ENCODE peak calls at places on chromosomes 7 and 10, in ten cellular contexts. K is ascending aorta; F is WTC11; W is NCI-H2029; P is LoVo; U is T-cell; M is globus pallidus; Y is T-helper 9 cell; L is stimulated activated naive CD8-positive, alpha-beta T cell treated with anti-CD3 and anti-CD28 coated beads, Interleukin-15, amount 100 ng/mL, for 72 hours; I is stimulated activated CD8-positive, alpha-beta memory T cell treated with anti-CD3 and anti-CD28 coated beads, Interleukin-7, amount 100 ng/mL, for 1 hour. J is an unnamed sample.

GRCh38 chr10:22655312-22655973 is 58.9 kb downstream of the PIP4K2A start:
- DNase-seq in I (no peak), U (peak), Y (peak), W (no peak), K (no peak), L (peak), F (no peak), M (no peak), P (no peak), J (no peak)

GRCh38 chr7:31924228-31924627 is 146.0 kb downstream of the PDE1C start:
- DNase-seq in P (no peak), F (no peak), U (no peak), K (no peak), W (no peak), L (no peak), M (no peak), I (no peak), Y (no peak), J (no peak)

GRCh38 chr7:2269468-2270460 is 27.7 kb downstream of the NUDT1 start:
- DNase-seq in Y (no peak), M (no peak), W (no peak), L (no peak), F (peak), U (no peak), P (no peak), K (no peak), I (no peak), J (no peak)

GRCh38 chr10:95789928-95790327 is 34.0 kb downstream of the ENTPD1 start:
- DNase-seq in F (no peak), L (no peak), W (no peak), P (no peak), Y (no peak), M (no peak), U (no peak), I (no peak), K (no peak), J (no peak)

GRCh38 chr10:28533315-28533564 is 322 bp downstream of the WAC start:
- DNase-seq in I (no peak), W (no peak), F (no peak), M (no peak), L (no peak), Y (no peak), P (peak), K (no peak), U (no peak), J (no peak)

GRCh38 chr7:144500225-144500624 is 96.7 kb upstream of the NOBOX start:
- DNase-seq in U (no peak), P (no peak), Y (no peak), W (no peak), K (no peak), M (no peak), F (no peak), I (no peak), L (no peak), J (no peak)

GRCh38 chr10:128274938-128275337 is 148.7 kb upstream of the MKI67 start:
- DNase-seq in P (no peak), U (no peak), L (no peak), W (no peak), Y (no peak), M (peak), K (no peak), I (no peak), F (no peak), J (no peak)

GRCh38 chr7:93043393-93043985 is 74.3 kb downstream of the SAMD9 start:
- DNase-seq in I (no peak), M (no peak), U (no peak), L (no peak), W (no peak), K (no peak), P (no peak), F (peak), Y (no peak), J (no peak)

GRCh38 chr10:6199131-6199733 is 3.5 kb upstream of the PFKFB3 start:
- DNase-seq in F (no peak), P (no peak), Y (no peak), L (no peak), W (peak), K (no peak), M (no peak), U (no peak), I (no peak), J (no peak)

GRCh38 chr7:144384555-144385245 is 18.8 kb downstream of the NOBOX start:
- DNase-seq in W (no peak), Y (no peak), P (no peak), F (no peak), L (peak), M (no peak), K (no peak), U (no peak), I (no peak), J (no peak)

GRCh38 chr7:142478479-142479220 is 220.8 kb upstream of the PRSS58 start:
- DNase-seq in M (peak), P (peak), U (no peak), F (peak), K (no peak), W (no peak), Y (no peak), L (peak), I (no peak), J (no peak)

GRCh38 chr10:43278216-43278615 is 11.4 kb upstream of the RASGEF1A start:
- DNase-seq in Y (no peak), L (no peak), F (no peak), M (no peak), P (no peak), U (no peak), W (no peak), K (no peak), I (no peak), J (no peak)

GRCh38 chr10:71320592-71320991 is 1.5 kb downstream of the SLC29A3 start:
- DNase-seq in Y (no peak), P (no peak), K (no peak), I (no peak), L (no peak), M (no peak), U (no peak), W (no peak), F (no peak), J (no peak)

GRCh38 chr10:126478600-126478999 is 90.3 kb upstream of the ADAM12 start:
- DNase-seq in F (no peak), Y (no peak), P (no peak), W (no peak), M (no peak), K (no peak), U (no peak), L (no peak), I (no peak), J (no peak)

GRCh38 chr10:69837261-69837660 is 35.6 kb downstream of the COL13A1 start:
- DNase-seq in K (no peak), P (no peak), I (no peak), L (no peak), M (no peak), F (no peak), W (no peak), Y (no peak), U (no peak), J (no peak)

GRCh38 chr7:74002474-74003017 is 25.4 kb upstream of the ELN start:
- DNase-seq in K (peak), F (no peak), P (peak), L (no peak), I (peak), W (no peak), M (no peak), U (no peak), Y (no peak), J (no peak)

J was measured in NCI-H774.